ENCODE peak calls at places on chromosomes 3 and 15, in six cellular contexts. One of them, this sample, is unnamed.

GRCh38 chr15:51718199-51718598 is 19.3 kb downstream of the LYSMD2 start:
- DNase-seq in NCI-H1417: no peak
- DNase-seq in activated naive CD4-positive, alpha-beta T cell: no peak
- DNase-seq in pons: no peak
- DNase-seq in NCI-H2171 treated with DMSO at 0.1 percent for 48 hours: no peak
- DNase-seq in psoas muscle: no peak
- DNase-seq in this sample: no peak

GRCh38 chr3:58835075-58835474 is 168.5 kb upstream of the FAM3D start:
- DNase-seq in pons: no peak
- DNase-seq in NCI-H2171 treated with DMSO at 0.1 percent for 48 hours: peak; percentile 5
- DNase-seq in activated naive CD4-positive, alpha-beta T cell: no peak
- DNase-seq in psoas muscle: no peak
- DNase-seq in NCI-H1417: no peak
- DNase-seq in this sample: no peak

GRCh38 chr3:114586119-114586518 is 292.3 kb downstream of the TIGIT start:
- DNase-seq in NCI-H1417: no peak
- DNase-seq in NCI-H2171 treated with DMSO at 0.1 percent for 48 hours: peak; percentile 82
- DNase-seq in activated naive CD4-positive, alpha-beta T cell: no peak
- DNase-seq in pons: no peak
- DNase-seq in psoas muscle: no peak
- DNase-seq in this sample: no peak

GRCh38 chr15:77992356-77993222 is 84.9 kb downstream of the TBC1D2B start:
- DNase-seq in activated naive CD4-positive, alpha-beta T cell: no peak
- DNase-seq in pons: no peak
- DNase-seq in NCI-H2171 treated with DMSO at 0.1 percent for 48 hours: peak; percentile 17
- DNase-seq in psoas muscle: no peak
- DNase-seq in NCI-H1417: no peak
- DNase-seq in this sample: no peak

GRCh38 chr15:41779662-41780157 is 5.4 kb downstream of the MAPKBP1 start:
- DNase-seq in pons: no peak
- DNase-seq in NCI-H1417: no peak
- DNase-seq in activated naive CD4-positive, alpha-beta T cell: no peak
- DNase-seq in psoas muscle: no peak
- DNase-seq in NCI-H2171 treated with DMSO at 0.1 percent for 48 hours: no peak
- DNase-seq in this sample: no peak

GRCh38 chr3:8486945-8487344 is 14.7 kb upstream of the LMCD1 start:
- DNase-seq in psoas muscle: no peak
- DNase-seq in NCI-H2171 treated with DMSO at 0.1 percent for 48 hours: no peak
- DNase-seq in NCI-H1417: no peak
- DNase-seq in activated naive CD4-positive, alpha-beta T cell: no peak
- DNase-seq in pons: no peak
- DNase-seq in this sample: no peak

GRCh38 chr3:32292085-32292796 is 53.8 kb downstream of the CMTM8 start:
- DNase-seq in activated naive CD4-positive, alpha-beta T cell: no peak
- DNase-seq in NCI-H1417: no peak
- DNase-seq in psoas muscle: no peak
- DNase-seq in NCI-H2171 treated with DMSO at 0.1 percent for 48 hours: no peak
- DNase-seq in pons: no peak
- DNase-seq in this sample: no peak

GRCh38 chr3:172089250-172089649 is 49.9 kb downstream of the FNDC3B start:
- DNase-seq in NCI-H2171 treated with DMSO at 0.1 percent for 48 hours: no peak
- DNase-seq in pons: no peak
- DNase-seq in psoas muscle: no peak
- DNase-seq in NCI-H1417: no peak
- DNase-seq in activated naive CD4-positive, alpha-beta T cell: no peak
- DNase-seq in this sample: no peak

GRCh38 chr3:132596816-132597433 is at the start of gene ACKR4:
- DNase-seq in NCI-H2171 treated with DMSO at 0.1 percent for 48 hours: no peak
- DNase-seq in psoas muscle: no peak
- DNase-seq in pons: no peak
- DNase-seq in activated naive CD4-positive, alpha-beta T cell: no peak
- DNase-seq in NCI-H1417: no peak
- DNase-seq in this sample: no peak

GRCh38 chr15:81293728-81294500 is 30.0 kb downstream of the STARD5 start:
- DNase-seq in NCI-H2171 treated with DMSO at 0.1 percent for 48 hours: no peak
- DNase-seq in NCI-H1417: peak; percentile 32
- DNase-seq in psoas muscle: no peak
- DNase-seq in pons: peak; percentile 50
- DNase-seq in activated naive CD4-positive, alpha-beta T cell: peak; percentile 60
- DNase-seq in this sample: peak; percentile 69

GRCh38 chr15:69762373-69763148 is 309.9 kb downstream of the RPLP1 start:
- DNase-seq in NCI-H1417: no peak
- DNase-seq in activated naive CD4-positive, alpha-beta T cell: no peak
- DNase-seq in psoas muscle: no peak
- DNase-seq in NCI-H2171 treated with DMSO at 0.1 percent for 48 hours: peak; percentile 38
- DNase-seq in pons: no peak
- DNase-seq in this sample: no peak

GRCh38 chr3:17023006-17023664 is 138.4 kb downstream of the PLCL2 start:
- DNase-seq in pons: no peak
- DNase-seq in psoas muscle: no peak
- DNase-seq in activated naive CD4-positive, alpha-beta T cell: no peak
- DNase-seq in NCI-H2171 treated with DMSO at 0.1 percent for 48 hours: no peak
- DNase-seq in NCI-H1417: no peak
- DNase-seq in this sample: peak; percentile 49

GRCh38 chr15:63044645-63045437 is 2.3 kb downstream of the TPM1 start:
- DNase-seq in NCI-H2171 treated with DMSO at 0.1 percent for 48 hours: no peak
- DNase-seq in psoas muscle: no peak
- DNase-seq in pons: no peak
- DNase-seq in NCI-H1417: no peak
- DNase-seq in activated naive CD4-positive, alpha-beta T cell: no peak
- DNase-seq in this sample: no peak

GRCh38 chr15:26910715-26911114 is 43.9 kb downstream of the GABRA5 start:
- DNase-seq in activated naive CD4-positive, alpha-beta T cell: no peak
- DNase-seq in pons: no peak
- DNase-seq in psoas muscle: no peak
- DNase-seq in NCI-H1417: no peak
- DNase-seq in NCI-H2171 treated with DMSO at 0.1 percent for 48 hours: no peak
- DNase-seq in this sample: no peak

GRCh38 chr3:195877136-195877715 is 31.1 kb downstream of the TNK2 start:
- DNase-seq in activated naive CD4-positive, alpha-beta T cell: no peak
- DNase-seq in pons: no peak
- DNase-seq in psoas muscle: no peak
- DNase-seq in NCI-H2171 treated with DMSO at 0.1 percent for 48 hours: no peak
- DNase-seq in NCI-H1417: no peak
- DNase-seq in this sample: no peak

GRCh38 chr15:51829360-51830278 is at the start of gene TMOD3:
- DNase-seq in NCI-H1417: peak; percentile 83
- DNase-seq in NCI-H2171 treated with DMSO at 0.1 percent for 48 hours: peak; percentile 87
- DNase-seq in psoas muscle: peak; percentile 92
- DNase-seq in pons: peak; percentile 89
- DNase-seq in activated naive CD4-positive, alpha-beta T cell: peak; percentile 85
- DNase-seq in this sample: peak; percentile 86

GRCh38 chr3:94413721-94414106 is 350.9 kb downstream of the NSUN3 start:
- DNase-seq in psoas muscle: no peak
- DNase-seq in pons: no peak
- DNase-seq in NCI-H2171 treated with DMSO at 0.1 percent for 48 hours: no peak
- DNase-seq in NCI-H1417: no peak
- DNase-seq in activated naive CD4-positive, alpha-beta T cell: no peak
- DNase-seq in this sample: no peak

GRCh38 chr15:87634361-87634760 is 622.2 kb downstream of the NTRK3 start:
- DNase-seq in psoas muscle: no peak
- DNase-seq in NCI-H1417: no peak
- DNase-seq in activated naive CD4-positive, alpha-beta T cell: no peak
- DNase-seq in pons: no peak
- DNase-seq in NCI-H2171 treated with DMSO at 0.1 percent for 48 hours: no peak
- DNase-seq in this sample: no peak

GRCh38 chr15:76393614-76394013 is 57.0 kb downstream of the ISL2 start:
- DNase-seq in NCI-H1417: peak; percentile 52
- DNase-seq in NCI-H2171 treated with DMSO at 0.1 percent for 48 hours: peak; percentile 94
- DNase-seq in psoas muscle: no peak
- DNase-seq in activated naive CD4-positive, alpha-beta T cell: no peak
- DNase-seq in pons: no peak
- DNase-seq in this sample: no peak

GRCh38 chr3:127339943-127340861 is 52.4 kb upstream of the PRR20G start:
- DNase-seq in pons: peak; percentile 2
- DNase-seq in NCI-H1417: no peak
- DNase-seq in psoas muscle: no peak
- DNase-seq in NCI-H2171 treated with DMSO at 0.1 percent for 48 hours: peak; percentile 93
- DNase-seq in activated naive CD4-positive, alpha-beta T cell: no peak
- DNase-seq in this sample: no peak

GRCh38 chr15:62564889-62565288 is 399.8 kb upstream of the C2CD4B start:
- DNase-seq in activated naive CD4-positive, alpha-beta T cell: no peak
- DNase-seq in NCI-H2171 treated with DMSO at 0.1 percent for 48 hours: peak; percentile 59
- DNase-seq in NCI-H1417: no peak
- DNase-seq in psoas muscle: no peak
- DNase-seq in pons: no peak
- DNase-seq in this sample: no peak

GRCh38 chr15:49901867-49902775 is 216.9 kb downstream of the ATP8B4 start:
- DNase-seq in pons: peak; percentile 55
- DNase-seq in NCI-H1417: no peak
- DNase-seq in psoas muscle: no peak
- DNase-seq in NCI-H2171 treated with DMSO at 0.1 percent for 48 hours: no peak
- DNase-seq in activated naive CD4-positive, alpha-beta T cell: no peak
- DNase-seq in this sample: no peak

GRCh38 chr15:69502470-69503045 is 49.9 kb downstream of the RPLP1 start:
- DNase-seq in pons: no peak
- DNase-seq in NCI-H1417: no peak
- DNase-seq in activated naive CD4-positive, alpha-beta T cell: no peak
- DNase-seq in NCI-H2171 treated with DMSO at 0.1 percent for 48 hours: no peak
- DNase-seq in psoas muscle: no peak
- DNase-seq in this sample: no peak

GRCh38 chr3:51681453-51681852 is 10.4 kb downstream of the TEX264 start:
- DNase-seq in NCI-H1417: no peak
- DNase-seq in activated naive CD4-positive, alpha-beta T cell: peak; percentile 13
- DNase-seq in psoas muscle: no peak
- DNase-seq in NCI-H2171 treated with DMSO at 0.1 percent for 48 hours: no peak
- DNase-seq in pons: peak; percentile 41
- DNase-seq in this sample: peak; percentile 19

GRCh38 chr3:113264249-113264648 is 52.9 kb downstream of the BOC start:
- DNase-seq in activated naive CD4-positive, alpha-beta T cell: no peak
- DNase-seq in NCI-H1417: peak; percentile 49
- DNase-seq in psoas muscle: no peak
- DNase-seq in NCI-H2171 treated with DMSO at 0.1 percent for 48 hours: peak; percentile 53
- DNase-seq in pons: peak; percentile 44
- DNase-seq in this sample: no peak

GRCh38 chr15:44296625-44297524 is 8.4 kb downstream of the GOLM2 start:
- DNase-seq in activated naive CD4-positive, alpha-beta T cell: no peak
- DNase-seq in NCI-H1417: no peak
- DNase-seq in NCI-H2171 treated with DMSO at 0.1 percent for 48 hours: peak; percentile 76
- DNase-seq in psoas muscle: no peak
- DNase-seq in pons: peak; percentile 76
- DNase-seq in this sample: no peak

GRCh38 chr3:183377307-183377959 is 51.0 kb downstream of the MCF2L2 start:
- DNase-seq in activated naive CD4-positive, alpha-beta T cell: no peak
- DNase-seq in NCI-H1417: peak; percentile 84
- DNase-seq in NCI-H2171 treated with DMSO at 0.1 percent for 48 hours: no peak
- DNase-seq in psoas muscle: no peak
- DNase-seq in pons: no peak
- DNase-seq in this sample: no peak

GRCh38 chr15:29613951-29614382 is 208.3 kb downstream of the TJP1 start:
- DNase-seq in NCI-H1417: peak; percentile 53
- DNase-seq in pons: no peak
- DNase-seq in NCI-H2171 treated with DMSO at 0.1 percent for 48 hours: no peak
- DNase-seq in psoas muscle: no peak
- DNase-seq in activated naive CD4-positive, alpha-beta T cell: no peak
- DNase-seq in this sample: no peak

GRCh38 chr3:43161684-43162512 is 56.0 kb upstream of the POMGNT2 start:
- DNase-seq in activated naive CD4-positive, alpha-beta T cell: no peak
- DNase-seq in NCI-H2171 treated with DMSO at 0.1 percent for 48 hours: peak; percentile 10
- DNase-seq in pons: peak; percentile 65
- DNase-seq in NCI-H1417: no peak
- DNase-seq in psoas muscle: no peak
- DNase-seq in this sample: no peak

GRCh38 chr3:190127797-190128196 is 7.1 kb upstream of the P3H2 start:
- DNase-seq in NCI-H1417: no peak
- DNase-seq in psoas muscle: no peak
- DNase-seq in NCI-H2171 treated with DMSO at 0.1 percent for 48 hours: no peak
- DNase-seq in activated naive CD4-positive, alpha-beta T cell: no peak
- DNase-seq in pons: no peak
- DNase-seq in this sample: no peak

GRCh38 chr3:24368605-24369004 is 126.0 kb downstream of the THRB start:
- DNase-seq in NCI-H1417: no peak
- DNase-seq in pons: no peak
- DNase-seq in psoas muscle: no peak
- DNase-seq in NCI-H2171 treated with DMSO at 0.1 percent for 48 hours: no peak
- DNase-seq in activated naive CD4-positive, alpha-beta T cell: no peak
- DNase-seq in this sample: no peak

GRCh38 chr3:124504332-124505059 is 225.8 kb upstream of the UMPS start:
- DNase-seq in NCI-H2171 treated with DMSO at 0.1 percent for 48 hours: no peak
- DNase-seq in psoas muscle: no peak
- DNase-seq in activated naive CD4-positive, alpha-beta T cell: no peak
- DNase-seq in pons: no peak
- DNase-seq in NCI-H1417: no peak
- DNase-seq in this sample: no peak

GRCh38 chr15:76335129-76335850 is 1.3 kb upstream of the ISL2 start:
- DNase-seq in NCI-H1417: no peak
- DNase-seq in psoas muscle: no peak
- DNase-seq in pons: no peak
- DNase-seq in activated naive CD4-positive, alpha-beta T cell: no peak
- DNase-seq in NCI-H2171 treated with DMSO at 0.1 percent for 48 hours: no peak
- DNase-seq in this sample: no peak

GRCh38 chr3:55477306-55478010 is 9.6 kb downstream of the WNT5A start:
- DNase-seq in NCI-H2171 treated with DMSO at 0.1 percent for 48 hours: no peak
- DNase-seq in pons: no peak
- DNase-seq in psoas muscle: no peak
- DNase-seq in NCI-H1417: no peak
- DNase-seq in activated naive CD4-positive, alpha-beta T cell: no peak
- DNase-seq in this sample: no peak

GRCh38 chr3:129399895-129400357 is 28.5 kb downstream of the EFCAB12 start:
- DNase-seq in psoas muscle: no peak
- DNase-seq in NCI-H1417: no peak
- DNase-seq in activated naive CD4-positive, alpha-beta T cell: no peak
- DNase-seq in pons: no peak
- DNase-seq in NCI-H2171 treated with DMSO at 0.1 percent for 48 hours: no peak
- DNase-seq in this sample: no peak